ENCODE peak calls at places on chromosomes 12 and 14, in five cellular contexts. R, P, S, G and D are unnamed samples.

GRCh38 chr12:7060353-7060954 is at the start of gene C1S:
- DNase-seq in S (peak), G (peak), P (no peak), R (no peak), D (peak)

GRCh38 chr14:92942976-92943710 is 20.2 kb downstream of the CHGA start:
- DNase-seq in G (no peak), S (no peak), R (no peak), P (no peak), D (no peak)

GRCh38 chr12:49503674-49504180 is 35.1 kb upstream of the KCNH3 start:
- DNase-seq in P (no peak), R (no peak), S (peak), G (peak), D (no peak)

GRCh38 chr12:51430196-51430895 is 5.7 kb downstream of the SLC4A8 start:
- DNase-seq in P (no peak), S (no peak), G (peak), R (no peak), D (no peak)

GRCh38 chr12:106586535-106586802 is 3.7 kb downstream of the RFX4 start:
- DNase-seq in G (no peak), P (no peak), S (no peak), R (no peak), D (no peak)

GRCh38 chr12:52063081-52063985 is 6.4 kb upstream of the ATG101 start:
- DNase-seq in G (no peak), R (no peak), S (no peak), P (no peak), D (no peak)

GRCh38 chr12:59626382-59626781 is 30.6 kb downstream of the SLC16A7 start:
- DNase-seq in S (no peak), G (no peak), P (no peak), R (no peak), D (peak)

GRCh38 chr14:23187925-23188324 is 4.5 kb upstream of the SLC7A8 start:
- DNase-seq in R (no peak), S (no peak), P (no peak), G (no peak), D (no peak)

GRCh38 chr14:100047600-100047999 is 17.6 kb upstream of the EVL start:
- DNase-seq in G (no peak), R (no peak), S (no peak), P (no peak), D (no peak)

GRCh38 chr14:100880271-100881101 is 23.0 kb downstream of the RTL1 start:
- DNase-seq in P (no peak), G (no peak), R (no peak), S (no peak), D (no peak)

GRCh38 chr14:75422169-75422568 is 5.7 kb upstream of the JDP2 start:
- DNase-seq in P (no peak), S (peak), G (no peak), R (no peak), D (peak)

GRCh38 chr12:48969847-48970701 is 1.5 kb downstream of the WNT10B start:
- DNase-seq in P (no peak), R (peak), G (peak), S (no peak), D (peak)

GRCh38 chr12:131044136-131044535 is 90.4 kb downstream of the ADGRD1 start:
- DNase-seq in S (no peak), R (no peak), P (no peak), G (no peak), D (no peak)

GRCh38 chr12:14664434-14665023 is 31.9 kb downstream of the GUCY2C start:
- DNase-seq in P (no peak), S (peak), G (peak), R (no peak), D (peak)

GRCh38 chr14:89428163-89428523 is 11.1 kb upstream of the FOXN3 start:
- DNase-seq in G (no peak), P (no peak), S (no peak), R (no peak), D (no peak)

GRCh38 chr12:47754881-47755280 is 3.8 kb downstream of the RAPGEF3 start:
- DNase-seq in G (no peak), P (no peak), R (no peak), S (no peak), D (no peak)

GRCh38 chr12:26918321-26919215 is 19.2 kb downstream of the INTS13 start:
- DNase-seq in P (no peak), R (no peak), G (no peak), S (peak), D (peak)